ENCODE peak calls at places on chromosomes 12 and 14, in four cellular contexts. F, P, Q and M are unnamed samples.

GRCh38 chr14:53539489-53540126 is 386.5 kb upstream of the DDHD1 start:
- DNase-seq in F (peak; percentile 33), P (peak; percentile 53), Q (peak; percentile 73), M (peak; percentile 90)

GRCh38 chr14:51368721-51369163 is 128.7 kb downstream of the TMX1 start:
- DNase-seq in F (no peak), P (no peak), Q (no peak), M (no peak)

GRCh38 chr14:64663174-64663573 is 41.0 kb upstream of the PLEKHG3 start:
- DNase-seq in F (no peak), P (no peak), Q (no peak), M (no peak)

GRCh38 chr12:104888892-104889291 is 69.2 kb downstream of the SLC41A2 start:
- DNase-seq in F (no peak), P (no peak), Q (no peak), M (no peak)

GRCh38 chr12:48119078-48119833 is at the start of gene PFKM:
- DNase-seq in F (peak; percentile 95), P (peak; percentile 93), Q (no peak), M (peak; percentile 88)

GRCh38 chr14:61675291-61675690 is 20.0 kb upstream of the HIF1A start:
- DNase-seq in F (no peak), P (no peak), Q (no peak), M (no peak)

GRCh38 chr14:55458800-55459577 is 18.6 kb upstream of the TBPL2 start:
- DNase-seq in F (no peak), P (no peak), Q (no peak), M (no peak)

GRCh38 chr14:59243174-59243573 is 54.7 kb downstream of the DAAM1 start:
- DNase-seq in F (no peak), P (no peak), Q (peak; percentile 43), M (no peak)

GRCh38 chr12:93645702-93646101 is 31.5 kb upstream of the CRADD start:
- DNase-seq in F (no peak), P (no peak), Q (no peak), M (no peak)

GRCh38 chr12:94172973-94173372 is 24.6 kb downstream of the PLXNC1 start:
- DNase-seq in F (no peak), P (no peak), Q (peak; percentile 94), M (no peak)

GRCh38 chr12:103495158-103495782 is 498 bp downstream of the C12orf42 start:
- DNase-seq in F (no peak), P (peak; percentile 36), Q (no peak), M (peak; percentile 81)

GRCh38 chr12:103494388-103494787 is 1.4 kb downstream of the C12orf42 start:
- DNase-seq in F (no peak), P (no peak), Q (no peak), M (no peak)

GRCh38 chr12:103493199-103493598 is 2.6 kb downstream of the C12orf42 start:
- DNase-seq in F (no peak), P (no peak), Q (no peak), M (no peak)

GRCh38 chr12:103498990-103499389 is 3.2 kb upstream of the C12orf42 start:
- DNase-seq in F (no peak), P (no peak), Q (no peak), M (no peak)

GRCh38 chr12:103495783-103496456 is at the start of gene C12orf42:
- DNase-seq in F (peak; percentile 9), P (peak; percentile 80), Q (no peak), M (peak; percentile 50)
- TF ChIP-seq HMGXB4 in F (no peak), P (no peak), Q (no peak), M (peak; percentile 71)

DNA sequence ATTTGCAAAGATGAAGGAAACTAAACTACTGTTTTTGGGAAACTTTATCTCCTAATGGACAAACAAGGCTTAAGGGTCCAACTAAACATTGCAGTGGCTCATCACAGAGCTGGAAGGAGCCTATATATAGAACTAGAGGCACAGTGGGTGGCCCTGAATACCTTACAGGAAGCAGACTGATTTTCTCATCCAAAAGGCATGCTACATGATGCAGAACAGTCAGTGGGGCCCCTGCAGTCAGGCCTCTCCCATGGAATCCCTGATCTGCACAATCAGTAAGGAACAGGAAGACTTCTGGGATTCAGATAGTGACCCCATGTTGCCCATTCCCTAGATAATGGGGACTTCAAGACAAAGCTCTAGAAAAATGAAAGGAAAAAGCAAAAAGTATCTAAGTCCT is 1.9 kb upstream of the LLPH start:
- DNase-seq in F (no peak), P (no peak), Q (peak; percentile 33), M (peak; percentile 19)
- TF ChIP-seq HMGXB4 in F (no peak), P (no peak), Q (no peak), M (no peak)

GRCh38 chr14:20799955-20800544 is 2.6 kb downstream of the RNASE1 start:
- DNase-seq in F (peak; percentile 70), P (no peak), Q (peak; percentile 30), M (no peak)
- TF ChIP-seq HMGXB4 in F (no peak), P (no peak), Q (no peak), M (no peak)

GRCh38 chr14:91998667-91999570 is 40.9 kb downstream of the TRIP11 start:
- DNase-seq in F (no peak), P (no peak), Q (no peak), M (no peak)
- TF ChIP-seq HMGXB4 in F (no peak), P (no peak), Q (no peak), M (no peak)

GRCh38 chr12:8948711-8949524 is 527 bp downstream of the M6PR start:
- DNase-seq in F (peak; percentile 50), P (peak; percentile 28), Q (peak; percentile 7), M (no peak)
- TF ChIP-seq HMGXB4 in F (no peak), P (no peak), Q (no peak), M (no peak)

GRCh38 chr12:57195655-57196371 is 20.8 kb upstream of the NXPH4 start:
- DNase-seq in F (peak; percentile 47), P (no peak), Q (no peak), M (no peak)

GRCh38 chr12:57193706-57194245 is 22.8 kb upstream of the NXPH4 start:
- DNase-seq in F (no peak), P (no peak), Q (no peak), M (no peak)

GRCh38 chr12:57195186-57195585 is 21.4 kb upstream of the NXPH4 start:
- DNase-seq in F (no peak), P (no peak), Q (no peak), M (no peak)

GRCh38 chr12:57192920-57193319 is 23.7 kb upstream of the NXPH4 start:
- DNase-seq in F (no peak), P (no peak), Q (no peak), M (no peak)

GRCh38 chr12:57194253-57194652 is 22.3 kb upstream of the NXPH4 start:
- DNase-seq in F (no peak), P (no peak), Q (no peak), M (no peak)
- TF ChIP-seq HMGXB4 in F (no peak), P (no peak), Q (no peak), M (no peak)

DNA sequence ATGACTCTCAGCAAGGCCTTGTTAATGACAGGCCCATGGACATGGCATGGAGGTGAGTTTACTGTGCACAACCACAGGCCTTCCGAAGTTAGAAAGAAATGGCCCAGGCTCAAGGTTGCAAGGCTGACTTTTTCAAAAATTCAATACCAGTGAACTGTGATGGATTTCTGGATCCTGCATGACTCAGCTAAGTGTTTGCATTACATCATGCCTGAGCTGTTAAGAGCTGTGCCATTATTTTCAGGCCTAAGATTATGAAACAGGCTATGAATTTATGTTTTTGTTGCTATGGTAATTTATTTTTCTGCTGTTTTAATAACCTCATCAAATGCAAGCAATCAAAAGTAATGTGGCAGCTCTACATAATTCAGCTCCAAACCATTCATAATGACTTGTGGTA is 457.7 kb upstream of the TMEM132C start:
- DNase-seq in F (no peak), P (no peak), Q (no peak), M (no peak)
- TF ChIP-seq HMGXB4 in F (no peak), P (no peak), Q (no peak), M (no peak)

GRCh38 chr12:80936642-80937390 is 918 bp downstream of the LIN7A start:
- DNase-seq in F (no peak), P (peak; percentile 16), Q (peak; percentile 79), M (peak; percentile 79)
- TF ChIP-seq HMGXB4 in F (no peak), P (no peak), Q (peak; percentile 56), M (peak; percentile 51)

DNA sequence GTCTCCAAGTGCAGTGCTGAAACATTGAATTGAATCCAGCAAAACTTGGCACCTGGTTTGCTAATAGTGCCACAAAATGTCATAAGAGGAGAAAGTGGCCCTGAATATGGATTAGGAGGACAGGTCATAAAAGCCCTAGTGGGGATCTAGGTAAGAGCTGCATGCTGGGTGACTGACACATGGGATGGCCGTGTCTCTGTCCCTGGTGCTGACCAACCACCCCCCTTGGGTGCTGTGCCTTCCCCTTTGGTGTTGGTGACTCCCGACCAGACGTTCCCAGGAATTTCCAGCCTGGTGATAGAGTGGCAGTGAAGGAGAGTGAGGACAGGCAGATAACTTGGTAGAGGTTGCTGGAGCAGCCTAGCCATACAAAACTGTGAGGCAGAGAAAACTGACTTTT is 142.8 kb downstream of the VRK1 start:
- DNase-seq in F (peak; percentile 55), P (no peak), Q (peak; percentile 16), M (peak; percentile 32)
- TF ChIP-seq HMGXB4 in F (no peak), P (no peak), Q (no peak), M (no peak)

DNA sequence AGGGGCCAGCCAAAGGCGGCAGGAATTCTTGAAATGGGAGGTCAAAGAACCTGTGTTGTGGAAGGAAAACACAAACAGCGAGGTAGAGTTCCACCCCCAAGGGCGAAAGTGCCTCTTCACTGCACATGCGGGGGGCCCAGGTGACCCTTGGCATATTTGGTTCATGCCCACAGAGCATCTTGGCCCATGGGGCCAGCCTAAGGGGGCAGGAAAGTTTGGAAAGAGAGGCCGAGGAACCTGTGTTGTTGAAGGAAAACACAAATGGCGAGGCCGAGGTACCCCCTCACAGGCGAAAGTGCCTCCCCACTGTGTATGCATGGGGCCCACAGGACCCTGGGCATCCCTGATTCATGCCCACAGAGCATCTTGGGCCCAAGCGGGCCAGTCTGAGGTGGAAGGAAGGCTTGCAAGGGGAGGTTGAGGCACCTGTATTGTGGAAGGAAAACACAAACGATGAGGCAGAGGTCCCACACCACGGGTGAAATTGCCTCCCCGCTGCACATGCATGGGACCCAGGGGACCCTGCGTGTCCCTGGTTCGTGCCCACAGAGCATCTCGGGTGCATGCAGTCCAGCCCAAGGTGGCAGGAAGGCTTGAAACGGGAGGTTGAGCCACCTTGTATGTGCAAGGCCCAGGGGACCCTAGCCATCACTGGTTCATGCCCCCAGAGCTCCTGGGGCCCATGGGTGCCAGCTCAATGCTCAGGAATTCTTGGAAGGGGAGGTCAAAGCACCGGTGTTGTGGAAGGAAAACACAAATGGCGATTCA is 384.1 kb downstream of the ALG10 start:
- DNase-seq in F (no peak), P (no peak), Q (no peak), M (peak; percentile 3)
- TF ChIP-seq HMGXB4 in F (no peak), P (no peak), Q (no peak), M (no peak)